ENCODE peak calls at places on chromosomes 6 and 20, in ten cellular contexts. N is occipital lobe; T is RCC 7860; A is GM03348; Q is D341Med; L is breast epithelium; P is endothelial cell of umbilical vein; V is RKO; I is stimulated activated CD4-positive, alpha-beta T cell treated with anti-CD3 and anti-CD28 coated beads, Interleukin-4, amount 100 ng/mL, for 1 hour; X is NCI-H1105 treated with DMSO at 0.1 percent for 48 hours. R is an unnamed sample.

GRCh38 chr20:44728835-44729342 is 13.7 kb downstream of the CCN5 start:
- DNase-seq in N (no peak), T (peak), A (peak), Q (no peak), L (peak), P (peak), V (peak), I (no peak), X (peak), R (peak)

GRCh38 chr6:36382976-36383375 is 4.5 kb downstream of the ETV7 start:
- DNase-seq in N (no peak), T (no peak), A (no peak), Q (no peak), L (no peak), P (no peak), V (no peak), I (no peak), X (no peak), R (no peak)

GRCh38 chr6:30600576-30600975 is 16.5 kb downstream of the PPP1R10 start:
- DNase-seq in N (no peak), T (no peak), A (no peak), Q (no peak), L (no peak), P (no peak), V (no peak), I (no peak), X (peak), R (no peak)

GRCh38 chr20:11843289-11843688 is 74.4 kb upstream of the BTBD3 start:
- DNase-seq in N (no peak), T (no peak), A (no peak), Q (no peak), L (no peak), P (no peak), V (no peak), I (no peak), X (no peak), R (no peak)

GRCh38 chr6:140071115-140071514 is 696.7 kb upstream of the CITED2 start:
- DNase-seq in N (no peak), T (no peak), A (no peak), Q (no peak), L (no peak), P (peak), V (no peak), I (no peak), X (peak), R (peak)

GRCh38 chr6:124872361-124873065 is 89.7 kb upstream of the RNF217 start:
- DNase-seq in N (no peak), T (no peak), A (no peak), Q (no peak), L (no peak), P (no peak), V (no peak), I (no peak), X (no peak), R (no peak)

GRCh38 chr6:2739335-2739734 is 11.4 kb downstream of the MYLK4 start:
- DNase-seq in N (no peak), T (peak), A (no peak), Q (no peak), L (no peak), P (peak), V (peak), I (no peak), X (no peak), R (peak)

GRCh38 chr6:41581381-41581991 is 35.3 kb downstream of the FOXP4 start:
- DNase-seq in N (no peak), T (peak), A (peak), Q (no peak), L (no peak), P (peak), V (peak), I (no peak), X (no peak), R (peak)

GRCh38 chr6:4008324-4009047 is 70.5 kb downstream of the FAM217A start:
- DNase-seq in N (no peak), T (peak), A (peak), Q (peak), L (no peak), P (peak), V (peak), I (no peak), X (peak), R (peak)

GRCh38 chr6:29748391-29749352 is 25.4 kb downstream of the HLA-F start:
- DNase-seq in N (peak), T (peak), A (peak), Q (peak), L (peak), P (peak), V (peak), I (peak), X (peak), R (peak)

GRCh38 chr6:2157441-2158127 is 87.8 kb downstream of the GMDS start:
- DNase-seq in N (no peak), T (no peak), A (peak), Q (no peak), L (no peak), P (peak), V (no peak), I (no peak), X (no peak), R (peak)

GRCh38 chr6:7143161-7143974 is 35.6 kb downstream of the RREB1 start:
- DNase-seq in N (peak), T (no peak), A (no peak), Q (no peak), L (no peak), P (no peak), V (no peak), I (no peak), X (peak), R (no peak)

GRCh38 chr20:63056236-63057132 is 49.7 kb upstream of the BHLHE23 start:
- DNase-seq in N (no peak), T (no peak), A (peak), Q (peak), L (peak), P (peak), V (peak), I (peak), X (peak), R (peak)

GRCh38 chr20:45957021-45957941 is 14.7 kb downstream of the ZNF335 start:
- DNase-seq in N (no peak), T (no peak), A (no peak), Q (no peak), L (no peak), P (no peak), V (no peak), I (no peak), X (no peak), R (no peak)

GRCh38 chr6:7542065-7542877 is 800 bp downstream of the DSP start:
- DNase-seq in N (no peak), T (no peak), A (peak), Q (peak), L (no peak), P (peak), V (no peak), I (no peak), X (peak), R (no peak)

GRCh38 chr6:125834347-125834746 is 43.6 kb downstream of the NCOA7 start:
- DNase-seq in N (no peak), T (no peak), A (no peak), Q (no peak), L (no peak), P (peak), V (no peak), I (no peak), X (no peak), R (no peak)

GRCh38 chr6:169162968-169163903 is 90.4 kb downstream of the THBS2 start:
- DNase-seq in N (no peak), T (peak), A (peak), Q (no peak), L (no peak), P (peak), V (peak), I (no peak), X (no peak), R (peak)

GRCh38 chr6:158667360-158667981 is 17.6 kb downstream of the SYTL3 start:
- DNase-seq in N (no peak), T (no peak), A (no peak), Q (no peak), L (no peak), P (no peak), V (no peak), I (no peak), X (no peak), R (no peak)

GRCh38 chr6:16729183-16729696 is 32.0 kb downstream of the ATXN1 start:
- DNase-seq in N (no peak), T (peak), A (no peak), Q (no peak), L (no peak), P (peak), V (no peak), I (no peak), X (no peak), R (peak)

GRCh38 chr20:38229376-38230252 is 30.9 kb downstream of the KIAA1755 start:
- DNase-seq in N (no peak), T (no peak), A (peak), Q (peak), L (no peak), P (peak), V (no peak), I (no peak), X (no peak), R (no peak)